ENCODE peak calls at places on chromosomes 3 and 15, in four cellular contexts. T is GM20000, L is progenitor cell of endocrine pancreas, U is Kasumi-1. Y is an unnamed sample.
A peak's percentile ranks its signal among the peaks of the same experiment; 100 is the strongest.

GRCh38 chr3:48879994-48880377 is 18.7 kb downstream of the SLC25A20 start:
- DNase-seq in T (no peak), L (no peak), U (no peak), Y (no peak)

GRCh38 chr3:123120546-123120945 is 53.7 kb downstream of the PDIA5 start:
- DNase-seq in U (no peak), L (no peak), T (no peak), Y (no peak)

GRCh38 chr3:150242220-150242938 is 165.7 kb upstream of the TSC22D2 start:
- DNase-seq in T (no peak), U (no peak), L (no peak), Y (no peak)

GRCh38 chr3:30443756-30444673 is 162.4 kb upstream of the TGFBR2 start:
- DNase-seq in U (no peak), T (no peak), L (no peak), Y (no peak)

GRCh38 chr3:46442591-46443530 is 21.8 kb downstream of the LTF start:
- DNase-seq in U (peak; percentile 76), L (no peak), T (peak; percentile 63), Y (no peak)

GRCh38 chr3:64067510-64068346 is 44.4 kb upstream of the PSMD6 start:
- DNase-seq in T (no peak), L (no peak), U (no peak), Y (no peak)

GRCh38 chr3:3134750-3135448 is 8.2 kb downstream of the TRNT1 start:
- DNase-seq in T (no peak), L (no peak), U (no peak), Y (no peak)

GRCh38 chr15:37140531-37141053 is 40.2 kb upstream of the MEIS2 start:
- DNase-seq in U (no peak), T (no peak), L (no peak), Y (no peak)

GRCh38 chr15:69723404-69724097 is 270.9 kb downstream of the RPLP1 start:
- DNase-seq in L (no peak), U (no peak), T (no peak), Y (no peak)

Y was measured in NCI-H1048.